ENCODE peak calls at places on chromosomes 7 and 10, in nine cellular contexts. G, T, B, N, M, U, V, Q and A are unnamed samples.
A peak's percentile ranks its signal among the peaks of the same experiment; 100 is the strongest.

GRCh38 chr7:112157072-112157471 is 49.1 kb downstream of the DOCK4 start:
- DNase-seq in G (no peak), T (no peak), B (no peak), N (no peak), M (peak; percentile 93), U (no peak), V (no peak), Q (no peak), A (no peak)

GRCh38 chr10:99531696-99532050 is 1.1 kb upstream of the NKX2-3 start:
- DNase-seq in G (no peak), T (no peak), B (no peak), N (no peak), M (no peak), U (no peak), V (no peak), Q (no peak), A (no peak)

GRCh38 chr10:93993782-93994668 is at the start of gene PLCE1:
- DNase-seq in G (peak; percentile 73), T (no peak), B (peak; percentile 66), N (no peak), M (no peak), U (no peak), V (peak; percentile 31), Q (peak; percentile 33), A (no peak)

GRCh38 chr10:86167101-86167761 is 199.4 kb downstream of the GRID1 start:
- DNase-seq in G (no peak), T (no peak), B (no peak), N (no peak), M (no peak), U (no peak), V (no peak), Q (no peak), A (no peak)

GRCh38 chr10:61164458-61165160 is 220.6 kb upstream of the RHOBTB1 start:
- DNase-seq in G (no peak), T (no peak), B (peak; percentile 48), N (no peak), M (no peak), U (no peak), V (peak; percentile 31), Q (no peak), A (no peak)

GRCh38 chr7:84237533-84238173 is 43.1 kb upstream of the SEMA3A start:
- DNase-seq in G (no peak), T (no peak), B (no peak), N (no peak), M (peak; percentile 84), U (no peak), V (peak; percentile 52), Q (peak; percentile 33), A (no peak)

GRCh38 chr7:132135986-132136385 is 440.3 kb downstream of the PLXNA4 start:
- DNase-seq in G (no peak), T (no peak), B (no peak), N (no peak), M (no peak), U (no peak), V (no peak), Q (no peak), A (no peak)

GRCh38 chr10:133115981-133116380 is 28.3 kb downstream of the ADGRA1 start:
- DNase-seq in G (no peak), T (no peak), B (no peak), N (no peak), M (no peak), U (no peak), V (no peak), Q (no peak), A (no peak)

GRCh38 chr7:2825595-2826227 is 18.4 kb downstream of the GNA12 start:
- DNase-seq in G (no peak), T (no peak), B (no peak), N (no peak), M (no peak), U (no peak), V (no peak), Q (no peak), A (no peak)

GRCh38 chr7:106313456-106313891 is 28.7 kb upstream of the NAMPT start:
- DNase-seq in G (no peak), T (no peak), B (no peak), N (no peak), M (peak; percentile 79), U (no peak), V (no peak), Q (no peak), A (no peak)

GRCh38 chr7:40889560-40889959 is 754.8 kb downstream of the SUGCT start:
- DNase-seq in G (no peak), T (no peak), B (no peak), N (no peak), M (no peak), U (no peak), V (no peak), Q (no peak), A (no peak)

GRCh38 chr10:26534384-26534783 is 96.2 kb downstream of the APBB1IP start:
- DNase-seq in G (no peak), T (no peak), B (no peak), N (peak; percentile 5), M (no peak), U (no peak), V (no peak), Q (no peak), A (no peak)

GRCh38 chr7:107277331-107277730 is 108.5 kb downstream of the HBP1 start:
- DNase-seq in G (no peak), T (no peak), B (no peak), N (no peak), M (no peak), U (no peak), V (no peak), Q (no peak), A (no peak)